ENCODE peak calls at places on chromosomes 5 and 9, in six cellular contexts. M is erythroblast, E is lower leg skin, J is adrenal gland, Z is A549, K is ovary. I is an unnamed sample.

GRCh38 chr5:6448622-6449464 is at the start of gene UBE2QL1:
- DNase-seq in J (no peak), Z (no peak), M (peak), E (no peak), K (peak), I (no peak)

GRCh38 chr5:69493235-69493925 is 790 bp downstream of the OCLN start:
- DNase-seq in Z (peak), E (no peak), M (peak), K (peak), J (peak), I (no peak)

GRCh38 chr9:107425110-107426025 is 64.2 kb downstream of the KLF4 start:
- DNase-seq in K (peak), E (peak), J (peak), Z (peak), M (peak), I (no peak)

GRCh38 chr9:134950811-134951210 is 33.1 kb upstream of the FCN1 start:
- DNase-seq in J (no peak), Z (no peak), K (peak), E (no peak), M (no peak), I (no peak)

GRCh38 chr5:116482394-116482793 is 92.2 kb downstream of the SEMA6A start:
- DNase-seq in J (no peak), M (no peak), E (no peak), Z (no peak), K (no peak), I (no peak)

GRCh38 chr5:20985754-20986153 is 997.8 kb upstream of the CDH18 start:
- DNase-seq in M (no peak), K (no peak), Z (no peak), E (no peak), J (no peak), I (no peak)

GRCh38 chr9:133839822-133840329 is 101.7 kb upstream of the SARDH start:
- DNase-seq in K (no peak), Z (no peak), E (no peak), J (no peak), M (no peak), I (no peak)

GRCh38 chr9:124869986-124870560 is 8.1 kb downstream of the ARPC5L start:
- DNase-seq in E (no peak), J (peak), M (peak), K (peak), Z (no peak), I (no peak)

GRCh38 chr9:106532616-106533015 is 330.4 kb upstream of the ZNF462 start:
- DNase-seq in E (no peak), K (no peak), J (no peak), M (no peak), Z (no peak), I (no peak)

GRCh38 chr9:37290881-37291485 is 131.5 kb upstream of the GRHPR start:
- DNase-seq in J (no peak), M (peak), K (no peak), E (no peak), Z (no peak), I (no peak)

GRCh38 chr5:111697881-111698757 is 58.9 kb downstream of the NREP start:
- DNase-seq in J (no peak), E (no peak), Z (no peak), K (no peak), M (no peak), I (no peak)

GRCh38 chr5:98635631-98636030 is 137.8 kb upstream of the RGMB start:
- DNase-seq in E (no peak), K (no peak), Z (no peak), J (no peak), M (no peak), I (no peak)

GRCh38 chr9:122281368-122281767 is 16.7 kb downstream of the MRRF start:
- DNase-seq in E (no peak), J (no peak), Z (no peak), M (no peak), K (no peak), I (no peak)

GRCh38 chr9:38284768-38285080 is 107.8 kb upstream of the ALDH1B1 start:
- DNase-seq in M (no peak), J (no peak), E (no peak), Z (no peak), K (no peak), I (no peak)

GRCh38 chr9:126226991-126227937 is 99.4 kb upstream of the MVB12B start:
- DNase-seq in Z (no peak), E (no peak), M (no peak), J (no peak), K (no peak), I (no peak)

GRCh38 chr5:1657161-1657741 is 133.5 kb upstream of the LPCAT1 start:
- DNase-seq in M (no peak), E (peak), J (no peak), K (no peak), Z (no peak), I (no peak)

GRCh38 chr5:17763301-17763700 is 129.0 kb downstream of the TAF11L14 start:
- DNase-seq in K (no peak), J (no peak), Z (no peak), E (no peak), M (no peak), I (no peak)

GRCh38 chr5:170442921-170443320 is 53.8 kb upstream of the KCNMB1 start:
- DNase-seq in K (no peak), E (no peak), J (no peak), M (no peak), Z (no peak), I (no peak)

GRCh38 chr5:130109152-130109551 is 204.9 kb downstream of the CHSY3 start:
- DNase-seq in Z (peak), J (no peak), M (peak), E (no peak), K (no peak), I (no peak)

GRCh38 chr5:151253604-151253948 is 591 bp downstream of the GM2A start:
- DNase-seq in M (no peak), E (no peak), Z (no peak), K (no peak), J (no peak), I (no peak)

GRCh38 chr9:131529597-131530545 is 1.2 kb downstream of the UCK1 start:
- DNase-seq in E (no peak), J (no peak), Z (no peak), K (no peak), M (no peak), I (no peak)

GRCh38 chr5:170362625-170363024 is 26.5 kb downstream of the KCNMB1 start:
- DNase-seq in M (no peak), E (no peak), J (no peak), Z (no peak), K (no peak), I (no peak)

GRCh38 chr9:2267171-2267740 is 252.1 kb downstream of the SMARCA2 start:
- DNase-seq in J (peak), M (no peak), E (no peak), Z (no peak), K (peak), I (no peak)

GRCh38 chr5:39283231-39283818 is 64.0 kb upstream of the FYB1 start:
- DNase-seq in J (peak), K (no peak), Z (peak), M (peak), E (peak), I (peak)

GRCh38 chr9:97980918-97981827 is 2.0 kb upstream of the ANP32B start:
- DNase-seq in K (no peak), M (peak), Z (no peak), E (peak), J (no peak), I (no peak)

GRCh38 chr9:22446950-22447606 is 454 bp downstream of the DMRTA1 start:
- DNase-seq in J (peak), Z (peak), E (no peak), M (peak), K (peak), I (peak)

GRCh38 chr5:143418140-143418866 is 14.8 kb upstream of the NR3C1 start:
- DNase-seq in K (no peak), E (no peak), M (no peak), J (no peak), Z (no peak), I (no peak)

GRCh38 chr5:138953370-138954256 is 78.5 kb upstream of the LRRTM2 start:
- DNase-seq in Z (no peak), K (peak), J (peak), M (peak), E (peak), I (no peak)

GRCh38 chr9:14061921-14062320 is 252.0 kb downstream of the NFIB start:
- DNase-seq in E (no peak), M (no peak), J (no peak), K (no peak), Z (no peak), I (no peak)

GRCh38 chr9:91037511-91038482 is 236.2 kb downstream of the SYK start:
- DNase-seq in K (peak), M (no peak), E (peak), J (peak), Z (peak), I (peak)

GRCh38 chr5:111472579-111472978 is 39.8 kb downstream of the STARD4 start:
- DNase-seq in E (no peak), Z (no peak), K (no peak), M (peak), J (no peak), I (no peak)

GRCh38 chr5:132260714-132261615 is 3.5 kb downstream of the PDLIM4 start:
- DNase-seq in Z (no peak), J (peak), M (peak), K (peak), E (no peak), I (no peak)

GRCh38 chr9:98808411-98808815 is 943 bp downstream of the GALNT12 start:
- DNase-seq in E (no peak), K (peak), J (no peak), M (no peak), Z (no peak), I (no peak)

GRCh38 chr9:37167456-37167855 is 47.1 kb downstream of the ZCCHC7 start:
- DNase-seq in Z (no peak), E (no peak), M (no peak), K (no peak), J (no peak), I (no peak)

GRCh38 chr5:120457839-120458507 is 6.1 kb upstream of the PRR16 start:
- DNase-seq in E (peak), K (peak), M (peak), J (peak), Z (no peak), I (no peak)

GRCh38 chr9:694499-695154 is 146.9 kb upstream of the DMRT1 start:
- DNase-seq in Z (peak), M (no peak), K (no peak), J (no peak), E (no peak), I (no peak)

GRCh38 chr5:39459091-39459490 is 34.3 kb upstream of the DAB2 start:
- DNase-seq in Z (no peak), K (no peak), M (no peak), E (no peak), J (no peak), I (no peak)

GRCh38 chr5:1521671-1522600 is 1.8 kb downstream of the LPCAT1 start:
- DNase-seq in Z (no peak), K (peak), J (peak), M (no peak), E (no peak), I (peak)

GRCh38 chr5:177444106-177445051 is 2.2 kb upstream of the PRR7 start:
- DNase-seq in Z (no peak), E (no peak), K (no peak), J (peak), M (no peak), I (no peak)
- TF ChIP-seq POLR2A in Z (no peak), E (no peak), K (no peak), J (no peak), M (peak), I (no peak)

GRCh38 chr5:74873525-74874249 is 7.5 kb upstream of the FAM169A start:
- DNase-seq in M (no peak), Z (no peak), J (no peak), K (no peak), E (no peak), I (no peak)

GRCh38 chr5:74875994-74876791 is 10.0 kb upstream of the FAM169A start:
- DNase-seq in J (no peak), M (no peak), K (no peak), E (no peak), Z (no peak), I (no peak)

GRCh38 chr5:74877624-74878304 is 11.6 kb upstream of the FAM169A start:
- DNase-seq in K (no peak), J (no peak), Z (no peak), E (no peak), M (no peak), I (no peak)
- TF ChIP-seq POLR2A in K (no peak), J (no peak), Z (no peak), E (no peak), M (no peak), I (no peak)

GRCh38 chr9:127803507-127804352 is 1.0 kb downstream of the FPGS start:
- DNase-seq in Z (peak), J (no peak), M (no peak), K (no peak), E (no peak), I (peak)
- TF ChIP-seq POLR2A in Z (no peak), J (no peak), M (peak), K (no peak), E (no peak), I (peak)

GRCh38 chr9:137580209-137580957 is 1.7 kb upstream of the DPH7 start:
- DNase-seq in J (no peak), M (no peak), E (no peak), Z (no peak), K (no peak), I (no peak)

GRCh38 chr9:137579259-137579604 is 507 bp upstream of the DPH7 start:
- DNase-seq in J (no peak), E (no peak), M (no peak), Z (no peak), K (no peak), I (no peak)

GRCh38 chr9:137575725-137576411 is 2.9 kb downstream of the DPH7 start:
- DNase-seq in E (no peak), M (peak), Z (no peak), J (no peak), K (no peak), I (no peak)

GRCh38 chr9:137580958-137581331 is 2.2 kb upstream of the DPH7 start:
- DNase-seq in J (no peak), K (no peak), Z (no peak), M (no peak), E (no peak), I (no peak)

DNA sequence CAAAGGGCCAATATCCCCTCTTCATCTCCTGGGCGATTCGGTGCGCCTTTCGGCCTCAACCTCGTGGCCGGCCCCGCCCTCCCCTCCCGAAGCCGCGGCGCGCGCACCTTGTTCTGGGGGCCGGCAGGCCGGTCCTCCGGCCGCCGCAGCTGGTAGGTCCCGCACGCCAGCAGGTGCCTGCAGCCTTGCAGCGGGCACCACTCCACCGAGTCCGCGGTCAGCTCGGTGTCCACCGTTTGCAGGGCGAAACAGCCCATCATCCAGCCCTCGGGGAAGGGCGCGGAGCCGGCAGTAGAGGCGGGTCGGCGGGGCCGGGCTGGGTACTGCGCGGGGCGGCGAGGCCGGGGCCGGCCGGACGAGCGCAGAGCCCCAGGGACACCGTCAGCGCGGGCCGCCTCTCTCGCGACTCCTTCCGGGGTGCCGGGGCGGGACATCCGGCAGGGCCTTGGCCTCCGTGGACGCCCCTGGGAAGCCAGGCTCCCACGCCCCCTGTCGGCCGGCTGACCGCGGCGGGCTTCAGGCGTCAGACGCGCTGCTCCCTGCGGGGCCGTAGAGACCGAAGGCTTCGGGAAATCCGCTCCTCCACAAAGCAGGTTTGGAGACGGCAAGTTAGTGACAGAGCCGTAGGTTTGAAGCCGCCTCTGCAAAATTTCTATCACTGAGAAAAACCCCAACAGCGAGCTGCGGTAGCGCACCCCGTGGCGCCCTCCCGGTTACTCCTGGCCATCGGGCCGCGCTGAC is at the start of gene DPH7:
- DNase-seq in E (peak), J (peak), M (peak), K (peak), Z (peak), I (peak)
- TF ChIP-seq POLR2A in E (no peak), J (peak), M (peak), K (peak), Z (peak), I (peak)

GRCh38 chr5:60823574-60823973 is 20.5 kb downstream of the ELOVL7 start:
- DNase-seq in E (no peak), M (no peak), J (no peak), K (no peak), Z (no peak), I (no peak)
- TF ChIP-seq POLR2A in E (no peak), M (no peak), J (no peak), K (no peak), Z (no peak), I (no peak)

GRCh38 chr9:81656004-81656403 is 33.3 kb downstream of the TLE1 start:
- DNase-seq in M (no peak), E (no peak), J (no peak), K (no peak), Z (no peak), I (no peak)
- TF ChIP-seq POLR2A in M (no peak), E (no peak), J (no peak), K (no peak), Z (no peak), I (no peak)

GRCh38 chr9:15306757-15307522 is at the start of gene TTC39B:
- DNase-seq in J (peak), M (peak), K (peak), Z (peak), E (peak), I (peak)
- TF ChIP-seq POLR2A in J (peak), M (peak), K (peak), Z (peak), E (peak), I (peak)

I was measured in H54.